ENCODE peak calls at places on chromosomes 6 and 20, in eight cellular contexts. S, C, A, N, Y, O, Z and X are unnamed samples.

GRCh38 chr20:57283867-57284266 is 17.4 kb upstream of the BMP7 start:
- DNase-seq in C (no peak), Z (no peak), A (no peak), O (no peak), S (no peak), Y (no peak), N (no peak), X (peak; percentile 78)

GRCh38 chr6:20400476-20401402 is 940 bp upstream of the E2F3 start:
- DNase-seq in A (peak; percentile 67), S (no peak), O (no peak), Y (peak; percentile 87), N (peak; percentile 20), Z (peak; percentile 84), C (peak; percentile 67), X (peak; percentile 77)

GRCh38 chr6:11833626-11834592 is 55.3 kb upstream of the ADTRP start:
- DNase-seq in Z (no peak), C (no peak), O (no peak), Y (peak; percentile 20), S (no peak), A (no peak), N (no peak), X (peak; percentile 34)

GRCh38 chr6:53543341-53544010 is 1.4 kb downstream of the GCLC start:
- DNase-seq in Z (no peak), C (no peak), S (no peak), A (no peak), O (no peak), N (no peak), Y (no peak), X (no peak)

GRCh38 chr20:64145458-64146300 is 18.6 kb upstream of the MYT1 start:
- DNase-seq in N (no peak), Z (peak; percentile 19), A (peak; percentile 42), C (no peak), S (peak; percentile 36), O (no peak), Y (no peak), X (no peak)

GRCh38 chr20:62875419-62876355 is 14.1 kb upstream of the TCFL5 start:
- DNase-seq in O (peak; percentile 60), C (peak; percentile 77), N (peak; percentile 78), S (peak; percentile 76), Y (peak; percentile 73), A (peak; percentile 95), Z (peak; percentile 71), X (peak; percentile 61)

GRCh38 chr20:14951707-14952106 is 614.3 kb upstream of the FLRT3 start:
- DNase-seq in A (no peak), Z (no peak), Y (no peak), C (peak; percentile 84), S (no peak), O (no peak), N (no peak), X (no peak)

GRCh38 chr20:19658137-19658536 is 99.9 kb upstream of the RIN2 start:
- DNase-seq in Z (no peak), Y (no peak), O (no peak), A (no peak), N (no peak), S (no peak), C (no peak), X (no peak)

GRCh38 chr6:45504947-45505346 is 127.2 kb upstream of the SUPT3H start:
- DNase-seq in C (peak; percentile 50), Z (no peak), O (peak; percentile 57), Y (peak; percentile 23), N (no peak), A (no peak), S (no peak), X (peak; percentile 8)

GRCh38 chr20:33945391-33946079 is 48.2 kb upstream of the RALY start:
- DNase-seq in N (no peak), A (no peak), S (no peak), Y (no peak), C (no peak), O (no peak), Z (no peak), X (no peak)

GRCh38 chr20:23033918-23034317 is 1.2 kb upstream of the SSTR4 start:
- DNase-seq in A (no peak), Z (no peak), S (no peak), N (no peak), C (no peak), Y (no peak), O (no peak), X (no peak)

GRCh38 chr6:84432616-84433015 is 205.2 kb upstream of the CEP162 start:
- DNase-seq in O (no peak), C (peak; percentile 26), Y (no peak), A (no peak), N (no peak), S (no peak), Z (no peak), X (no peak)

GRCh38 chr6:3208096-3208774 is 19.2 kb downstream of the TUBB2B start:
- DNase-seq in N (no peak), A (no peak), Z (no peak), C (no peak), Y (no peak), S (no peak), O (no peak), X (no peak)

GRCh38 chr6:89859744-89860143 is 30.1 kb downstream of the CASP8AP2 start:
- DNase-seq in A (no peak), S (no peak), Y (no peak), C (no peak), N (no peak), Z (no peak), O (no peak), X (no peak)

GRCh38 chr20:60238992-60239655 is 280.9 kb downstream of the CDH26 start:
- DNase-seq in A (no peak), Z (no peak), C (no peak), O (no peak), Y (no peak), N (no peak), S (no peak), X (no peak)

GRCh38 chr6:7496266-7496875 is 45.1 kb upstream of the DSP start:
- DNase-seq in S (no peak), N (no peak), C (no peak), O (no peak), Z (no peak), A (no peak), Y (no peak), X (no peak)

GRCh38 chr20:49318430-49319203 is 40.8 kb upstream of the ZNFX1 start:
- DNase-seq in Y (no peak), Z (no peak), S (no peak), O (no peak), N (no peak), C (no peak), A (no peak), X (peak; percentile 27)

GRCh38 chr6:30684386-30685156 is 1.9 kb downstream of the PPP1R18 start:
- DNase-seq in Z (no peak), C (peak; percentile 35), N (peak; percentile 78), O (no peak), S (no peak), Y (peak; percentile 44), A (peak; percentile 85), X (no peak)

GRCh38 chr6:42292002-42292735 is 74.5 kb upstream of the MRPS10 start:
- DNase-seq in A (no peak), N (no peak), Y (no peak), O (no peak), S (no peak), C (no peak), Z (peak; percentile 55), X (no peak)

GRCh38 chr20:33465536-33466302 is 22.2 kb upstream of the SNTA1 start:
- DNase-seq in Z (no peak), N (no peak), O (no peak), Y (no peak), C (no peak), S (no peak), A (peak; percentile 67), X (no peak)

GRCh38 chr20:58130156-58130555 is 98.3 kb downstream of the ANKRD60 start:
- DNase-seq in Y (no peak), N (no peak), S (no peak), Z (no peak), O (no peak), C (no peak), A (no peak), X (no peak)

GRCh38 chr20:52313335-52313963 is 121.9 kb upstream of the ZFP64 start:
- DNase-seq in N (no peak), Z (peak; percentile 7), S (no peak), C (peak; percentile 54), Y (no peak), A (no peak), O (no peak), X (no peak)

GRCh38 chr6:136600818-136601217 is 50.6 kb upstream of the MAP7 start:
- DNase-seq in O (no peak), Z (no peak), S (no peak), Y (no peak), N (no peak), A (peak; percentile 85), C (peak; percentile 83), X (peak; percentile 10)

GRCh38 chr6:77337392-77337791 is 125.9 kb downstream of the HTR1B start:
- DNase-seq in O (no peak), N (no peak), Y (no peak), S (no peak), Z (no peak), A (no peak), C (no peak), X (no peak)

GRCh38 chr6:153150400-153150766 is 19.3 kb upstream of the RGS17 start:
- DNase-seq in Z (no peak), O (no peak), N (no peak), A (no peak), Y (no peak), C (no peak), S (no peak), X (no peak)

GRCh38 chr6:85705220-85705619 is 62.5 kb upstream of the SYNCRIP start:
- DNase-seq in Z (no peak), Y (peak; percentile 22), S (no peak), O (no peak), A (no peak), C (no peak), N (no peak), X (no peak)

GRCh38 chr6:85703359-85703758 is 60.7 kb upstream of the SYNCRIP start:
- DNase-seq in C (no peak), S (no peak), Y (no peak), N (no peak), Z (no peak), O (no peak), A (no peak), X (no peak)

GRCh38 chr6:85706272-85706671 is 63.6 kb upstream of the SYNCRIP start:
- DNase-seq in A (no peak), S (no peak), Y (no peak), N (no peak), C (no peak), Z (no peak), O (no peak), X (no peak)
- TF ChIP-seq POLR2A in A (no peak), S (no peak), Y (no peak), N (no peak), C (no peak), Z (no peak), O (no peak), X (no peak)

GRCh38 chr6:82144852-82145332 is 102.7 kb downstream of the IBTK start:
- DNase-seq in Y (peak; percentile 76), S (no peak), Z (peak; percentile 57), C (peak; percentile 75), O (no peak), A (no peak), N (peak; percentile 77), X (no peak)
- H3K4me3 ChIP-seq in Y (no peak overlapping the region), S (no peak overlapping the region), Z (peak overlapping the region; percentile 41), C (no peak overlapping the region), O (no peak overlapping the region), A (no peak overlapping the region), N (peak overlapping the region; percentile 5), X (no peak overlapping the region)

GRCh38 chr20:462199-462991 is at the start of gene TBC1D20:
- DNase-seq in A (peak; percentile 92), O (peak; percentile 83), Z (peak; percentile 60), N (peak; percentile 88), C (peak; percentile 85), S (peak; percentile 77), Y (peak; percentile 81), X (peak; percentile 85)
- TF ChIP-seq CTCF in A (no peak), O (no peak), Z (no peak), N (peak; percentile 34), C (peak; percentile 16), S (no peak), Y (no peak), X (no peak)

GRCh38 chr20:9634327-9634726 is 119.9 kb downstream of the LAMP5 start:
- DNase-seq in O (no peak), C (no peak), Y (no peak), S (no peak), A (no peak), Z (no peak), N (no peak), X (no peak)
- TF ChIP-seq POLR2A in O (no peak), C (no peak), Y (no peak), S (no peak), A (no peak), Z (no peak), N (no peak), X (no peak)